ENCODE peak calls at places on chromosomes 3 and 15, in five cellular contexts. One of them, this sample, is unnamed.

GRCh38 chr3:183975981-183976662 is 41.6 kb downstream of the ABCC5 start:
- DNase-seq in mesendoderm: peak
- DNase-seq in neuronal stem cell: no peak
- DNase-seq in IMR-90: peak
- DNase-seq in H9: no peak
- DNase-seq in this sample: peak

GRCh38 chr3:51975857-51976549 is 1.1 kb downstream of the ABHD14A start:
- DNase-seq in mesendoderm: peak
- DNase-seq in neuronal stem cell: no peak
- DNase-seq in IMR-90: peak
- DNase-seq in H9: peak
- DNase-seq in this sample: peak

GRCh38 chr3:194287392-194287791 is 63.7 kb downstream of the CPN2 start:
- DNase-seq in mesendoderm: no peak
- DNase-seq in neuronal stem cell: no peak
- DNase-seq in IMR-90: no peak
- DNase-seq in H9: no peak
- DNase-seq in this sample: no peak

GRCh38 chr15:58551764-58552504 is 120.1 kb downstream of the LIPC start:
- DNase-seq in mesendoderm: peak
- DNase-seq in neuronal stem cell: no peak
- DNase-seq in IMR-90: peak
- DNase-seq in H9: no peak
- DNase-seq in this sample: peak

GRCh38 chr3:194373028-194373427 is 3.5 kb upstream of the LRRC15 start:
- DNase-seq in mesendoderm: no peak
- DNase-seq in neuronal stem cell: no peak
- DNase-seq in IMR-90: no peak
- DNase-seq in H9: no peak
- DNase-seq in this sample: no peak

GRCh38 chr3:188439080-188439479 is 285.1 kb downstream of the LPP start:
- DNase-seq in mesendoderm: no peak
- DNase-seq in neuronal stem cell: no peak
- DNase-seq in IMR-90: no peak
- DNase-seq in H9: no peak
- DNase-seq in this sample: peak

GRCh38 chr3:124351430-124352142 is 359.7 kb upstream of the ROPN1 start:
- DNase-seq in mesendoderm: peak
- DNase-seq in neuronal stem cell: peak
- DNase-seq in IMR-90: peak
- DNase-seq in H9: peak
- DNase-seq in this sample: peak

GRCh38 chr3:119315600-119316312 is 21.6 kb downstream of the ARHGAP31 start:
- DNase-seq in mesendoderm: no peak
- DNase-seq in neuronal stem cell: no peak
- DNase-seq in IMR-90: no peak
- DNase-seq in H9: no peak
- DNase-seq in this sample: no peak

GRCh38 chr15:67831363-67831762 is 6.1 kb downstream of the SKOR1 start:
- DNase-seq in mesendoderm: no peak
- DNase-seq in neuronal stem cell: no peak
- DNase-seq in IMR-90: no peak
- DNase-seq in H9: no peak
- DNase-seq in this sample: no peak

GRCh38 chr15:29268706-29269484 is 727 bp downstream of the NSMCE3 start:
- DNase-seq in mesendoderm: peak
- DNase-seq in neuronal stem cell: peak
- DNase-seq in IMR-90: peak
- DNase-seq in H9: peak
- DNase-seq in this sample: peak

GRCh38 chr3:130787422-130788068 is 40.9 kb upstream of the PIK3R4 start:
- DNase-seq in mesendoderm: no peak
- DNase-seq in neuronal stem cell: no peak
- DNase-seq in IMR-90: no peak
- DNase-seq in H9: no peak
- DNase-seq in this sample: no peak

GRCh38 chr15:83871808-83872559 is 218.1 kb downstream of the ADAMTSL3 start:
- DNase-seq in mesendoderm: peak
- DNase-seq in neuronal stem cell: no peak
- DNase-seq in IMR-90: peak
- DNase-seq in H9: no peak
- DNase-seq in this sample: peak

GRCh38 chr3:64450396-64450956 is 225.2 kb upstream of the PRICKLE2 start:
- DNase-seq in mesendoderm: no peak
- DNase-seq in neuronal stem cell: no peak
- DNase-seq in IMR-90: no peak
- DNase-seq in H9: no peak
- DNase-seq in this sample: no peak

GRCh38 chr3:188270423-188270972 is 116.5 kb downstream of the LPP start:
- DNase-seq in mesendoderm: peak
- DNase-seq in neuronal stem cell: no peak
- DNase-seq in IMR-90: peak
- DNase-seq in H9: no peak
- DNase-seq in this sample: peak

GRCh38 chr15:89761009-89761831 is 10.2 kb upstream of the MESP1 start:
- DNase-seq in mesendoderm: no peak
- DNase-seq in neuronal stem cell: no peak
- DNase-seq in IMR-90: no peak
- DNase-seq in H9: no peak
- DNase-seq in this sample: no peak

GRCh38 chr3:9862391-9863235 is 17.4 kb downstream of the CIDEC start:
- DNase-seq in mesendoderm: peak
- DNase-seq in neuronal stem cell: peak
- DNase-seq in IMR-90: no peak
- DNase-seq in H9: peak
- DNase-seq in this sample: peak

GRCh38 chr3:101892648-101893047 is 43.3 kb downstream of the NFKBIZ start:
- DNase-seq in mesendoderm: no peak
- DNase-seq in neuronal stem cell: no peak
- DNase-seq in IMR-90: no peak
- DNase-seq in H9: no peak
- DNase-seq in this sample: no peak

GRCh38 chr15:31342781-31343626 is 16.4 kb downstream of the KLF13 start:
- DNase-seq in mesendoderm: no peak
- DNase-seq in neuronal stem cell: no peak
- DNase-seq in IMR-90: no peak
- DNase-seq in H9: peak
- DNase-seq in this sample: no peak

GRCh38 chr3:38116471-38117162 is 20.3 kb downstream of the ACAA1 start:
- DNase-seq in mesendoderm: no peak
- DNase-seq in neuronal stem cell: no peak
- DNase-seq in IMR-90: no peak
- DNase-seq in H9: no peak
- DNase-seq in this sample: no peak

GRCh38 chr3:23071758-23072157 is 131.4 kb upstream of the UBE2E2 start:
- DNase-seq in mesendoderm: no peak
- DNase-seq in neuronal stem cell: no peak
- DNase-seq in IMR-90: no peak
- DNase-seq in H9: no peak
- DNase-seq in this sample: no peak

GRCh38 chr3:65919841-65920240 is 118.9 kb downstream of the MAGI1 start:
- DNase-seq in mesendoderm: no peak
- DNase-seq in neuronal stem cell: no peak
- DNase-seq in IMR-90: peak
- DNase-seq in H9: no peak
- DNase-seq in this sample: peak

GRCh38 chr3:33186524-33187367 is 31.9 kb downstream of the SUSD5 start:
- DNase-seq in mesendoderm: no peak
- DNase-seq in neuronal stem cell: no peak
- DNase-seq in IMR-90: peak
- DNase-seq in H9: no peak
- DNase-seq in this sample: peak

GRCh38 chr15:96160269-96160668 is 170.2 kb upstream of the NR2F2 start:
- DNase-seq in mesendoderm: no peak
- DNase-seq in neuronal stem cell: no peak
- DNase-seq in IMR-90: peak
- DNase-seq in H9: no peak
- DNase-seq in this sample: no peak

GRCh38 chr3:41163399-41163798 is 35.9 kb upstream of the CTNNB1 start:
- DNase-seq in mesendoderm: no peak
- DNase-seq in neuronal stem cell: no peak
- DNase-seq in IMR-90: no peak
- DNase-seq in H9: no peak
- DNase-seq in this sample: peak

GRCh38 chr3:143081844-143082778 is 37.5 kb upstream of the CHST2 start:
- DNase-seq in mesendoderm: no peak
- DNase-seq in neuronal stem cell: no peak
- DNase-seq in IMR-90: no peak
- DNase-seq in H9: no peak
- DNase-seq in this sample: no peak

GRCh38 chr3:160448845-160449659 is 534 bp downstream of the TRIM59 start:
- DNase-seq in mesendoderm: no peak
- DNase-seq in neuronal stem cell: peak
- DNase-seq in IMR-90: peak
- DNase-seq in H9: no peak
- DNase-seq in this sample: peak

GRCh38 chr15:88638626-88639372 is at the start of gene ISG20:
- DNase-seq in mesendoderm: peak
- DNase-seq in neuronal stem cell: peak
- DNase-seq in IMR-90: peak
- DNase-seq in H9: peak
- DNase-seq in this sample: peak

GRCh38 chr15:92451225-92451825 is 57.6 kb downstream of the ST8SIA2 start:
- DNase-seq in mesendoderm: peak
- DNase-seq in neuronal stem cell: no peak
- DNase-seq in IMR-90: peak
- DNase-seq in H9: no peak
- DNase-seq in this sample: peak

GRCh38 chr3:45943207-45943846 is at the start of gene CXCR6:
- DNase-seq in mesendoderm: no peak
- DNase-seq in neuronal stem cell: no peak
- DNase-seq in IMR-90: peak
- DNase-seq in H9: no peak
- DNase-seq in this sample: no peak
- H3K4ac ChIP-seq in mesendoderm: no peak
- H3K4ac ChIP-seq in neuronal stem cell: no peak
- H3K4ac ChIP-seq in IMR-90: no peak
- H3K4ac ChIP-seq in H9: no peak
- H3K4ac ChIP-seq in this sample: no peak

GRCh38 chr3:28786446-28786845 is 437.8 kb upstream of the AZI2 start:
- DNase-seq in mesendoderm: peak
- DNase-seq in neuronal stem cell: no peak
- DNase-seq in IMR-90: no peak
- DNase-seq in H9: no peak
- DNase-seq in this sample: no peak

GRCh38 chr3:28792604-28793003 is 444.0 kb upstream of the AZI2 start:
- DNase-seq in mesendoderm: no peak
- DNase-seq in neuronal stem cell: no peak
- DNase-seq in IMR-90: no peak
- DNase-seq in H9: no peak
- DNase-seq in this sample: no peak

GRCh38 chr3:28791713-28792255 is 443.2 kb upstream of the AZI2 start:
- DNase-seq in mesendoderm: no peak
- DNase-seq in neuronal stem cell: peak
- DNase-seq in IMR-90: no peak
- DNase-seq in H9: peak
- DNase-seq in this sample: peak

DNA sequence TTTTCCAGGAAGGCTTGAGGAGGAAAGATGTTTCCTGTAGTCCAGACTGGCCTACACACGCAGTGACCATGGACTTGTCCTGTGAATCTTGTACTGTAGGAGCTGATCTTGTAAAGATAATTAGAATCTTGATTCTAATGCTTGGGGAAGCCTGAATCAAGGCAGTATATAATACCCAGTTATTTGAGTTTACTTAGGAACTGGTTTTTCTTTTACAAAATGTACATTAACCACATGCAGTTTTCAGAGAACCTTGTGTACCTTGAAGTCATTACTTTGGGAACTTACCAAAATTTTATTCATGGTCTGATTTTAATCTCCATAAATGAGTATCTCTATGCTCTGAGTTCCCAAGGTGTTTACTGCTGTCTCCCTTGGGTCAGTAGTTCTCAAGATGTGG is 439.9 kb upstream of the AZI2 start:
- DNase-seq in mesendoderm: no peak
- DNase-seq in neuronal stem cell: no peak
- DNase-seq in IMR-90: no peak
- DNase-seq in H9: no peak
- DNase-seq in this sample: no peak
- H3K27ac ChIP-seq in mesendoderm: no peak
- H3K27ac ChIP-seq in neuronal stem cell: no peak
- H3K27ac ChIP-seq in IMR-90: no peak
- H3K27ac ChIP-seq in H9: no peak
- H3K27ac ChIP-seq in this sample: no peak

GRCh38 chr15:44132057-44132456 is 63.0 kb downstream of the FRMD5 start:
- DNase-seq in mesendoderm: no peak
- DNase-seq in neuronal stem cell: no peak
- DNase-seq in IMR-90: no peak
- DNase-seq in H9: no peak
- DNase-seq in this sample: no peak
- H3K9ac ChIP-seq in mesendoderm: no peak
- H3K9ac ChIP-seq in neuronal stem cell: no peak
- H3K9ac ChIP-seq in IMR-90: no peak
- H3K9ac ChIP-seq in H9: no peak
- H3K9ac ChIP-seq in this sample: no peak

DNA sequence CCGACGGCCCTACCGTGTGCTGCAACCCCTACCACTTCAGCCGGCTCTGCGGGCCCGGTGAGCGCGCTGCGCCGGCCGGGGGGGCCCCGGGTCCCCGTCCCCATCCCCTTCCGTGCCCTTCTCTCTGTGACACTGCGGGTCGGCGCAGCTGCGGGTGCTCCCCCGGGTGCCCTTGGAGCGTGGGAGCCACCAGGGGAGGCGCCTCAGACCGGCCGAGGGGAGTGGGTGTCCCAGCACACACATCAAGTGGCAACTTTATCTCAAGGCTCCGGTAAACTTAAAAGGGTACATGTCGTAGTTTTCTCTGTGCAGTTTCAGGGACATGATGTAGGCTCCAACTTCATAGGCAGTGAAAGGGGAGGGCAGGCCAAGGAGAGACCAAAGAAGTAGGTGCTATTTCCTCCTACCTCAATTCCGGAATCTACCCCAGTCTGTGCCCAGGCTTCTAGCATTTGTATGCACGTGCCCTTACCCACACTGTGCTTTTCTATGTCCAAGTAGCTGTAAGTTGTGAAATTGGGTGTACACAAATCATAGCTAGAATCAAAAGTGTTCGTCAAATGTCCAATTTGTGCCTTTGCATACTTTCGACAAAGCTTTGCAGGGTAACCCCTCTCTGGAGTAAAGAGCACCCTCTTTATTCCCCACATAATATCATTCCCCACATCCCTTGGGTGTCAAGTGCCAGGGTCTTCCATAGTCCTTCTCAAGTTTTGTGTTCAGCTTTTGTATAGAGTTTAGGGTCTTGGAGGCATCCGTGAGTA is 2.2 kb downstream of the SMAD6 start:
- DNase-seq in mesendoderm: no peak
- DNase-seq in neuronal stem cell: no peak
- DNase-seq in IMR-90: no peak
- DNase-seq in H9: no peak
- DNase-seq in this sample: no peak
- H3K4ac ChIP-seq in mesendoderm: peak
- H3K4ac ChIP-seq in neuronal stem cell: no peak
- H3K4ac ChIP-seq in IMR-90: peak
- H3K4ac ChIP-seq in H9: no peak
- H3K4ac ChIP-seq in this sample: peak

GRCh38 chr15:74541494-74542191 is 623 bp downstream of the ARID3B start:
- DNase-seq in mesendoderm: peak
- DNase-seq in neuronal stem cell: peak
- DNase-seq in IMR-90: peak
- DNase-seq in H9: peak
- DNase-seq in this sample: peak
- H3K27ac ChIP-seq in mesendoderm: peak
- H3K27ac ChIP-seq in neuronal stem cell: peak
- H3K27ac ChIP-seq in IMR-90: peak
- H3K27ac ChIP-seq in H9: no peak
- H3K27ac ChIP-seq in this sample: no peak

GRCh38 chr3:80771085-80771484 is 990.4 kb downstream of the GBE1 start:
- DNase-seq in mesendoderm: no peak
- DNase-seq in neuronal stem cell: no peak
- DNase-seq in IMR-90: no peak
- DNase-seq in H9: no peak
- DNase-seq in this sample: no peak
- H3K9ac ChIP-seq in mesendoderm: no peak
- H3K9ac ChIP-seq in neuronal stem cell: no peak
- H3K9ac ChIP-seq in IMR-90: no peak
- H3K9ac ChIP-seq in H9: no peak
- H3K9ac ChIP-seq in this sample: peak

This sample was measured in mesenchymal stem cell.